ENCODE peak calls at places on chromosomes 2 and 18, in seven cellular contexts. J is AG04450, V is lower leg skin, Q is stomach, O is fibroblast of lung, Z is heart left ventricle, B is foreskin keratinocyte. E is an unnamed sample.

GRCh38 chr2:12302140-12302539 is 414.6 kb upstream of the TRIB2 start:
- DNase-seq in O (no peak), J (no peak), Q (no peak), Z (no peak), B (no peak), V (no peak), E (no peak)

GRCh38 chr18:11154369-11154982 is 5.1 kb upstream of the PIEZO2 start:
- DNase-seq in B (peak), Q (no peak), Z (no peak), O (peak), V (no peak), J (peak), E (no peak)

GRCh38 chr18:23087352-23087751 is 47.9 kb upstream of the CABLES1 start:
- DNase-seq in Z (no peak), V (no peak), B (no peak), O (no peak), Q (no peak), J (no peak), E (no peak)

GRCh38 chr2:236344446-236344845 is 80.2 kb upstream of the ASB18 start:
- DNase-seq in Z (no peak), J (no peak), V (no peak), Q (no peak), B (no peak), O (no peak), E (no peak)

GRCh38 chr18:59454909-59455727 is 96.1 kb upstream of the LMAN1 start:
- DNase-seq in Q (no peak), O (no peak), Z (peak), B (no peak), V (no peak), J (no peak), E (no peak)

GRCh38 chr2:68251187-68251854 is 1.0 kb downstream of the PPP3R1 start:
- DNase-seq in Q (peak), V (peak), O (peak), B (peak), Z (peak), J (no peak), E (peak)

GRCh38 chr2:15010346-15010745 is 377.8 kb downstream of the LRATD1 start:
- DNase-seq in B (no peak), Z (no peak), J (no peak), Q (no peak), V (no peak), O (no peak), E (no peak)

GRCh38 chr2:82913566-82913965 is 1545.5 kb downstream of the SUCLG1 start:
- DNase-seq in Z (no peak), Q (no peak), O (peak), B (no peak), V (no peak), J (no peak), E (no peak)

GRCh38 chr2:144374163-144374661 is 145.7 kb downstream of the ZEB2 start:
- DNase-seq in B (no peak), Q (no peak), J (no peak), O (no peak), V (no peak), Z (no peak), E (no peak)

GRCh38 chr2:46873632-46874068 is 42.0 kb downstream of the MCFD2 start:
- DNase-seq in V (peak), B (peak), J (peak), Q (peak), Z (peak), O (peak), E (peak)

GRCh38 chr18:8367217-8367988 is 241.8 kb upstream of the RAB12 start:
- DNase-seq in O (no peak), Q (peak), Z (no peak), J (no peak), B (no peak), V (no peak), E (peak)

GRCh38 chr2:26685943-26686839 is 6.3 kb upstream of the KCNK3 start:
- DNase-seq in J (no peak), Q (no peak), V (no peak), O (no peak), B (no peak), Z (no peak), E (peak)

GRCh38 chr2:181025004-181025403 is 44.6 kb downstream of the UBE2E3 start:
- DNase-seq in O (peak), Q (no peak), V (no peak), J (no peak), Z (no peak), B (no peak), E (no peak)

GRCh38 chr2:176356251-176356650 is 87.0 kb downstream of the MTX2 start:
- DNase-seq in B (no peak), J (no peak), V (no peak), Q (no peak), Z (no peak), O (no peak), E (no peak)

GRCh38 chr2:132824716-132825115 is 154.7 kb upstream of the LYPD1 start:
- DNase-seq in J (no peak), Z (no peak), B (peak), V (no peak), O (peak), Q (no peak), E (no peak)

GRCh38 chr2:171598713-171599319 is 76.5 kb downstream of the CYBRD1 start:
- DNase-seq in V (no peak), Z (no peak), Q (peak), B (peak), O (peak), J (peak), E (peak)

GRCh38 chr18:9557250-9557943 is 57.0 kb downstream of the PPP4R1 start:
- DNase-seq in Z (no peak), O (no peak), Q (no peak), V (no peak), B (peak), J (no peak), E (no peak)

GRCh38 chr2:69411120-69411519 is 24.1 kb upstream of the GFPT1 start:
- DNase-seq in J (no peak), V (no peak), B (no peak), O (no peak), Z (no peak), Q (no peak), E (no peak)

GRCh38 chr2:149645391-149645790 is 57.8 kb upstream of the MMADHC start:
- DNase-seq in O (peak), Z (no peak), Q (no peak), J (no peak), V (no peak), B (no peak), E (no peak)
- TF ChIP-seq CTCF in O (peak), Z (no peak), Q (no peak), J (peak), V (no peak), B (peak), E (no peak)

GRCh38 chr2:81266106-81266505 is 961.6 kb upstream of the LRRTM1 start:
- DNase-seq in Z (no peak), B (no peak), V (no peak), Q (no peak), O (peak), J (no peak), E (no peak)
- TF ChIP-seq CTCF in Z (no peak), B (no peak), V (no peak), Q (peak), O (peak), J (no peak), E (no peak)

GRCh38 chr2:9772999-9773904 is 70.0 kb upstream of the TAF1B start:
- DNase-seq in B (no peak), V (no peak), J (no peak), Z (peak), Q (no peak), O (no peak), E (no peak)
- TF ChIP-seq CTCF in B (no peak), V (no peak), J (no peak), Z (no peak), Q (no peak), O (no peak), E (no peak)

DNA sequence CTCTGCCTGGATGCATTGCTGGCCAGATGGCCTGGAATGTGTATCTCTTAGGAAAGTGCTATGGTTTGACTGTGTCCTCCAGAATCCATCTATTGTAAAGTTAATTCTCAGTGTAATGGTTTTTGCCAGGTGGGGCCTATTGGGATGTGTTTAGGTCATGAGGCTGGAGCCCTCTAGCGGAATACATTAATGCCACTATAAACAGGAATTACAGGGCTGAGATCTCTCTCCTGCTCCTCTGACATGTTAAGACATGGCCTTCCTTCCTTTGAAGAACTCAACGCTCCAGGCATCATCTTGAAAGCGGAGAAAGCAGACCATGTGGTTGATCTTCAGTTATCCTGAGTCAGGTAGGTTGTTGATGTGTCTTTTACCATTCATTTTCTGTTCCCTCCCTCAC is 276.4 kb downstream of the RPIA start:
- DNase-seq in O (no peak), J (no peak), Z (no peak), Q (no peak), B (peak), V (no peak), E (no peak)
- TF ChIP-seq CTCF in O (no peak), J (peak), Z (no peak), Q (no peak), B (peak), V (no peak), E (no peak)

GRCh38 chr2:130877258-130877657 is 40.5 kb downstream of the ARHGEF4 start:
- DNase-seq in O (no peak), Z (no peak), B (peak), Q (no peak), V (peak), J (no peak), E (no peak)
- TF ChIP-seq CTCF in O (no peak), Z (no peak), B (no peak), Q (no peak), V (no peak), J (no peak), E (no peak)

GRCh38 chr2:159939946-159940345 is 122.5 kb downstream of the PLA2R1 start:
- DNase-seq in O (peak), Z (no peak), B (no peak), Q (no peak), V (no peak), J (no peak), E (no peak)

GRCh38 chr2:159938375-159938774 is 124.0 kb downstream of the PLA2R1 start:
- DNase-seq in O (no peak), Q (no peak), V (no peak), Z (no peak), J (no peak), B (no peak), E (no peak)

GRCh38 chr2:159942149-159942548 is 120.3 kb downstream of the PLA2R1 start:
- DNase-seq in B (no peak), O (peak), Q (no peak), V (no peak), Z (no peak), J (no peak), E (no peak)

GRCh38 chr2:159944874-159945273 is 117.5 kb downstream of the PLA2R1 start:
- DNase-seq in J (no peak), V (no peak), Z (no peak), B (no peak), Q (no peak), O (no peak), E (no peak)

GRCh38 chr2:159941729-159942128 is 120.7 kb downstream of the PLA2R1 start:
- DNase-seq in J (no peak), Q (no peak), O (no peak), B (no peak), Z (no peak), V (no peak), E (no peak)
- TF ChIP-seq CTCF in J (no peak), Q (no peak), O (no peak), B (no peak), Z (no peak), V (no peak), E (no peak)

GRCh38 chr2:211216221-211216620 is 659.8 kb downstream of the CPS1 start:
- DNase-seq in O (no peak), J (no peak), V (no peak), B (peak), Q (no peak), Z (no peak), E (no peak)
- TF ChIP-seq CTCF in O (no peak), J (no peak), V (no peak), B (peak), Q (no peak), Z (no peak), E (no peak)

GRCh38 chr2:128949360-128949759 is 630.7 kb upstream of the HS6ST1 start:
- DNase-seq in B (peak), Z (no peak), Q (no peak), O (no peak), J (no peak), V (no peak), E (no peak)
- TF ChIP-seq CTCF in B (no peak), Z (no peak), Q (no peak), O (no peak), J (no peak), V (no peak), E (no peak)

GRCh38 chr2:84424152-84424551 is 34.9 kb downstream of the SUCLG1 start:
- DNase-seq in O (peak), V (no peak), B (no peak), Q (no peak), Z (no peak), J (no peak), E (no peak)
- TF ChIP-seq CTCF in O (peak), V (no peak), B (peak), Q (no peak), Z (peak), J (peak), E (no peak)